ENCODE peak calls at places on chromosome 4, in four cellular contexts. One of them, this sample, is unnamed.
A peak's percentile ranks its signal among the peaks of the same experiment; 100 is the strongest.

GRCh38 chr4:27787195-27787594 is 926.6 kb downstream of the STIM2 start:
- DNase-seq in Caco-2: no peak
- DNase-seq in OCI-LY7: no peak
- DNase-seq in GM20000: no peak
- DNase-seq in this sample: peak; percentile 94

GRCh38 chr4:56619816-56620215 is 61.3 kb downstream of the HOPX start:
- DNase-seq in OCI-LY7: no peak
- DNase-seq in Caco-2: no peak
- DNase-seq in GM20000: no peak
- DNase-seq in this sample: no peak

GRCh38 chr4:140326395-140326993 is 47.0 kb upstream of the SCOC start:
- DNase-seq in GM20000: no peak
- DNase-seq in Caco-2: peak; percentile 42
- DNase-seq in OCI-LY7: peak; percentile 13
- DNase-seq in this sample: peak; percentile 46

GRCh38 chr4:183657564-183657963 is 1.4 kb downstream of the RWDD4 start:
- DNase-seq in GM20000: no peak
- DNase-seq in Caco-2: no peak
- DNase-seq in OCI-LY7: peak; percentile 31
- DNase-seq in this sample: no peak

GRCh38 chr4:1830234-1830633 is 25.7 kb downstream of the LETM1 start:
- DNase-seq in OCI-LY7: no peak
- DNase-seq in GM20000: no peak
- DNase-seq in Caco-2: no peak
- DNase-seq in this sample: no peak

GRCh38 chr4:137981277-137981676 is 260.9 kb downstream of the SLC7A11 start:
- DNase-seq in OCI-LY7: no peak
- DNase-seq in GM20000: no peak
- DNase-seq in Caco-2: no peak
- DNase-seq in this sample: peak; percentile 55

GRCh38 chr4:1363540-1363939 is 16.5 kb downstream of the UVSSA start:
- DNase-seq in GM20000: no peak
- DNase-seq in OCI-LY7: no peak
- DNase-seq in Caco-2: no peak
- DNase-seq in this sample: no peak

GRCh38 chr4:2545321-2546013 is 9.0 kb downstream of the FAM193A start:
- DNase-seq in Caco-2: no peak
- DNase-seq in OCI-LY7: no peak
- DNase-seq in GM20000: no peak
- DNase-seq in this sample: no peak

GRCh38 chr4:20037745-20038144 is 214.0 kb upstream of the SLIT2 start:
- DNase-seq in OCI-LY7: no peak
- DNase-seq in GM20000: no peak
- DNase-seq in Caco-2: no peak
- DNase-seq in this sample: no peak

GRCh38 chr4:141247430-141247780 is 26.7 kb downstream of the ZNF330 start:
- DNase-seq in OCI-LY7: no peak
- DNase-seq in GM20000: no peak
- DNase-seq in Caco-2: no peak
- DNase-seq in this sample: no peak

GRCh38 chr4:118037955-118038354 is 3.7 kb downstream of the NDST3 start:
- DNase-seq in Caco-2: no peak
- DNase-seq in OCI-LY7: no peak
- DNase-seq in GM20000: no peak
- DNase-seq in this sample: no peak

GRCh38 chr4:183276106-183276505 is 44.0 kb downstream of the CLDN22 start:
- DNase-seq in OCI-LY7: no peak
- DNase-seq in GM20000: no peak
- DNase-seq in Caco-2: no peak
- DNase-seq in this sample: no peak

GRCh38 chr4:109332926-109333464 is 30.5 kb upstream of the COL25A1 start:
- DNase-seq in Caco-2: no peak
- DNase-seq in OCI-LY7: peak; percentile 7
- DNase-seq in GM20000: no peak
- DNase-seq in this sample: no peak